ENCODE peak calls at places on chromosomes 3 and 15, in six cellular contexts. B, U, Q, I, P and T are unnamed samples.

GRCh38 chr3:45981321-45982038 is 14.1 kb downstream of the FYCO1 start:
- DNase-seq in I (no peak), B (no peak), Q (peak; percentile 78), U (no peak), P (no peak), T (no peak)

GRCh38 chr3:44952689-44953088 is 23.3 kb downstream of the ZDHHC3 start:
- DNase-seq in I (no peak), B (no peak), U (no peak), P (no peak), Q (no peak), T (no peak)

GRCh38 chr3:37935756-37936666 is 54.6 kb upstream of the VILL start:
- DNase-seq in U (no peak), Q (peak; percentile 98), P (no peak), B (no peak), I (no peak), T (peak; percentile 52)

GRCh38 chr3:46733026-46733800 is 15.5 kb upstream of the PRSS50 start:
- DNase-seq in U (no peak), I (no peak), Q (peak; percentile 7), B (peak; percentile 33), P (no peak), T (peak; percentile 68)

GRCh38 chr3:100834332-100834731 is 125.0 kb downstream of the TFG start:
- DNase-seq in U (no peak), Q (no peak), B (no peak), P (no peak), I (no peak), T (no peak)

GRCh38 chr15:63381301-63382192 is at the start of gene CA12:
- DNase-seq in P (no peak), Q (peak; percentile 55), B (no peak), I (peak; percentile 51), U (peak; percentile 33), T (no peak)

GRCh38 chr3:89368846-89369245 is 261.4 kb downstream of the EPHA3 start:
- DNase-seq in Q (no peak), I (no peak), P (no peak), B (no peak), U (no peak), T (no peak)

GRCh38 chr15:61500951-61501350 is 271.8 kb upstream of the RORA start:
- DNase-seq in U (no peak), P (no peak), Q (no peak), B (no peak), I (no peak), T (no peak)

GRCh38 chr3:11629716-11630115 is 14.0 kb downstream of the VGLL4 start:
- DNase-seq in I (no peak), Q (peak; percentile 67), U (no peak), P (no peak), B (no peak), T (no peak)

GRCh38 chr3:30855390-30855789 is 39.1 kb downstream of the GADL1 start:
- DNase-seq in Q (peak; percentile 3), I (no peak), B (no peak), P (no peak), U (no peak), T (no peak)

GRCh38 chr15:50066202-50066601 is 52.8 kb downstream of the ATP8B4 start:
- DNase-seq in P (peak; percentile 43), U (no peak), B (no peak), Q (no peak), I (no peak), T (no peak)

GRCh38 chr3:143439785-143440184 is 320.2 kb downstream of the CHST2 start:
- DNase-seq in P (no peak), B (no peak), Q (no peak), I (no peak), U (no peak), T (no peak)

GRCh38 chr3:88725440-88725839 is 382.0 kb upstream of the EPHA3 start:
- DNase-seq in Q (no peak), P (no peak), U (no peak), I (no peak), B (no peak), T (no peak)

GRCh38 chr15:45307230-45307924 is 55.3 kb downstream of the SLC28A2 start:
- DNase-seq in I (no peak), U (peak; percentile 17), Q (peak; percentile 46), P (no peak), B (no peak), T (no peak)

GRCh38 chr3:52086939-52087675 is 30.7 kb upstream of the DUSP7 start:
- DNase-seq in P (no peak), U (no peak), I (peak; percentile 37), B (no peak), Q (peak; percentile 25), T (no peak)

GRCh38 chr15:70121656-70122297 is 24.1 kb upstream of the TLE3 start:
- DNase-seq in U (no peak), I (peak; percentile 71), B (no peak), Q (peak; percentile 97), P (no peak), T (peak; percentile 94)

GRCh38 chr3:23329471-23329870 is 126.3 kb downstream of the UBE2E2 start:
- DNase-seq in P (no peak), U (no peak), Q (no peak), B (no peak), I (no peak), T (no peak)

GRCh38 chr15:101357333-101357732 is 62.3 kb upstream of the SNRPA1 start:
- DNase-seq in U (no peak), Q (no peak), I (peak; percentile 75), P (no peak), B (no peak), T (no peak)

GRCh38 chr15:43483306-43484128 is 9.4 kb downstream of the TP53BP1 start:
- DNase-seq in I (no peak), P (no peak), B (no peak), U (no peak), Q (peak; percentile 32), T (no peak)

GRCh38 chr3:126450744-126451143 is 24.9 kb downstream of the ZXDC start:
- DNase-seq in B (no peak), U (no peak), Q (no peak), I (no peak), P (no peak), T (no peak)

GRCh38 chr15:58330836-58331561 is 100.8 kb upstream of the LIPC start:
- DNase-seq in U (no peak), I (no peak), Q (no peak), P (no peak), B (no peak), T (no peak)

GRCh38 chr3:177947901-177948300 is 588.3 kb upstream of the KCNMB2 start:
- DNase-seq in Q (peak; percentile 17), U (no peak), B (no peak), P (no peak), I (no peak), T (no peak)

GRCh38 chr3:185060655-185061054 is 92.2 kb downstream of the C3orf70 start:
- DNase-seq in B (no peak), I (no peak), P (no peak), U (no peak), Q (no peak), T (no peak)

GRCh38 chr3:127730171-127730570 is 57.4 kb downstream of the ABTB1 start:
- DNase-seq in I (no peak), U (no peak), B (no peak), P (no peak), Q (no peak), T (no peak)

GRCh38 chr3:65992106-65992505 is 46.6 kb downstream of the MAGI1 start:
- DNase-seq in P (no peak), B (no peak), Q (peak; percentile 54), I (no peak), U (no peak), T (no peak)

GRCh38 chr3:110881069-110881468 is 190.5 kb upstream of the NECTIN3 start:
- DNase-seq in Q (peak; percentile 60), B (no peak), P (peak; percentile 4), I (peak; percentile 59), U (peak; percentile 34), T (peak; percentile 24)

GRCh38 chr3:147038456-147038855 is 367.9 kb downstream of the ZIC4 start:
- DNase-seq in Q (peak; percentile 34), P (no peak), B (no peak), U (no peak), I (no peak), T (no peak)

GRCh38 chr3:15510493-15510892 is 11.0 kb downstream of the COLQ start:
- DNase-seq in Q (no peak), P (no peak), I (no peak), U (no peak), B (no peak), T (no peak)

GRCh38 chr15:89150762-89151305 is 62.6 kb downstream of the ABHD2 start:
- DNase-seq in I (no peak), B (no peak), P (no peak), Q (no peak), U (no peak), T (no peak)

GRCh38 chr3:52001443-52001974 is 5.8 kb upstream of the RPL29 start:
- DNase-seq in U (peak; percentile 92), Q (peak; percentile 38), I (peak; percentile 85), P (peak; percentile 84), B (no peak), T (peak; percentile 67)

GRCh38 chr3:99846472-99846871 is 28.8 kb downstream of the CMSS1 start:
- DNase-seq in I (no peak), P (no peak), Q (peak; percentile 86), U (no peak), B (no peak), T (peak; percentile 47)

GRCh38 chr15:65326109-65326508 is 21.6 kb downstream of the RNU5B-1 start:
- DNase-seq in B (no peak), P (no peak), Q (peak; percentile 9), U (no peak), I (peak; percentile 58), T (no peak)